ENCODE peak calls at places on chromosomes 1 and 21, in six cellular contexts. One of them, this sample, is unnamed.

GRCh38 chr1:204359131-204359473 is 627 bp downstream of the PLEKHA6 start:
- DNase-seq in COR-L47: no peak
- DNase-seq in WERI-Rb-1: no peak
- DNase-seq in heart left ventricle: no peak
- DNase-seq in lower leg skin: no peak
- DNase-seq in HuH-7.5: no peak
- DNase-seq in this sample: no peak

GRCh38 chr1:180311011-180311730 is 81.1 kb downstream of the LHX4 start:
- DNase-seq in COR-L47: no peak
- DNase-seq in WERI-Rb-1: no peak
- DNase-seq in heart left ventricle: no peak
- DNase-seq in lower leg skin: no peak
- DNase-seq in HuH-7.5: no peak
- DNase-seq in this sample: no peak

GRCh38 chr1:177569476-177569875 is 398.7 kb downstream of the BRINP2 start:
- DNase-seq in COR-L47: no peak
- DNase-seq in WERI-Rb-1: no peak
- DNase-seq in heart left ventricle: no peak
- DNase-seq in lower leg skin: no peak
- DNase-seq in HuH-7.5: no peak
- DNase-seq in this sample: no peak

GRCh38 chr21:40507978-40508377 is 339.0 kb downstream of the DSCAM start:
- DNase-seq in COR-L47: no peak
- DNase-seq in WERI-Rb-1: no peak
- DNase-seq in heart left ventricle: no peak
- DNase-seq in lower leg skin: no peak
- DNase-seq in HuH-7.5: no peak
- DNase-seq in this sample: no peak

GRCh38 chr1:193079187-193079586 is 19.8 kb downstream of the RO60 start:
- DNase-seq in COR-L47: no peak
- DNase-seq in WERI-Rb-1: no peak
- DNase-seq in heart left ventricle: no peak
- DNase-seq in lower leg skin: no peak
- DNase-seq in HuH-7.5: no peak
- DNase-seq in this sample: no peak

GRCh38 chr1:168824418-168824817 is 95.4 kb upstream of the DPT start:
- DNase-seq in COR-L47: no peak
- DNase-seq in WERI-Rb-1: peak; percentile 13
- DNase-seq in heart left ventricle: no peak
- DNase-seq in lower leg skin: no peak
- DNase-seq in HuH-7.5: no peak
- DNase-seq in this sample: no peak

GRCh38 chr1:85093644-85094043 is 45.3 kb upstream of the MCOLN3 start:
- DNase-seq in COR-L47: peak; percentile 9
- DNase-seq in WERI-Rb-1: no peak
- DNase-seq in heart left ventricle: no peak
- DNase-seq in lower leg skin: no peak
- DNase-seq in HuH-7.5: no peak
- DNase-seq in this sample: no peak

GRCh38 chr1:154626456-154627246 is 18.7 kb upstream of the ADAR start:
- DNase-seq in COR-L47: no peak
- DNase-seq in WERI-Rb-1: no peak
- DNase-seq in heart left ventricle: no peak
- DNase-seq in lower leg skin: no peak
- DNase-seq in HuH-7.5: no peak
- DNase-seq in this sample: no peak

GRCh38 chr1:224065455-224065854 is 48.5 kb upstream of the FBXO28 start:
- DNase-seq in COR-L47: no peak
- DNase-seq in WERI-Rb-1: no peak
- DNase-seq in heart left ventricle: no peak
- DNase-seq in lower leg skin: no peak
- DNase-seq in HuH-7.5: no peak
- DNase-seq in this sample: no peak

This sample was measured in coronary artery.